ENCODE peak calls at places on chromosomes 12 and 14, in four cellular contexts. A is PC-9, L is RWPE2, T is upper lobe of right lung. M is an unnamed sample.

GRCh38 chr12:563250-563781 is 99.9 kb downstream of the NINJ2 start:
- DNase-seq in A (no peak), L (no peak), T (no peak), M (no peak)

GRCh38 chr12:10121278-10121677 is 8.7 kb downstream of the CLEC7A start:
- DNase-seq in A (no peak), L (no peak), T (no peak), M (no peak)

GRCh38 chr14:103723176-103724081 is 7.8 kb downstream of the ZFYVE21 start:
- DNase-seq in A (no peak), L (no peak), T (no peak), M (no peak)

GRCh38 chr12:80872053-80872452 is 65.7 kb downstream of the LIN7A start:
- DNase-seq in A (no peak), L (no peak), T (no peak), M (no peak)

GRCh38 chr12:109461049-109461845 is 15.9 kb downstream of the KCTD10 start:
- DNase-seq in A (peak; percentile 43), L (no peak), T (peak; percentile 67), M (peak; percentile 48)

GRCh38 chr12:100752841-100753240 is 41.7 kb upstream of the ANO4 start:
- DNase-seq in A (no peak), L (no peak), T (no peak), M (no peak)

GRCh38 chr12:94698553-94698952 is 48.2 kb upstream of the TMCC3 start:
- DNase-seq in A (no peak), L (no peak), T (no peak), M (no peak)

GRCh38 chr12:57240069-57240921 is 10.7 kb downstream of the STAC3 start:
- DNase-seq in A (no peak), L (peak; percentile 70), T (peak; percentile 76), M (peak; percentile 50)

GRCh38 chr12:115898670-115899069 is 378.8 kb downstream of the MED13L start:
- DNase-seq in A (no peak), L (no peak), T (no peak), M (no peak)

GRCh38 chr12:81596558-81596957 is 162.6 kb downstream of the PPFIA2 start:
- DNase-seq in A (no peak), L (no peak), T (no peak), M (no peak)

GRCh38 chr14:37436519-37436918 is 158.5 kb downstream of the FOXA1 start:
- DNase-seq in A (no peak), L (no peak), T (no peak), M (no peak)

GRCh38 chr12:103773109-103773905 is 67.7 kb downstream of the NT5DC3 start:
- DNase-seq in A (no peak), L (no peak), T (no peak), M (no peak)

GRCh38 chr14:69183735-69184134 is 7.6 kb upstream of the EXD2 start:
- DNase-seq in A (no peak), L (no peak), T (no peak), M (no peak)

GRCh38 chr14:106228541-106229158 is 702.3 kb downstream of the TMEM121 start:
- DNase-seq in A (no peak), L (no peak), T (no peak), M (no peak)

GRCh38 chr12:15574353-15574752 is 214.8 kb downstream of the EPS8 start:
- DNase-seq in A (no peak), L (no peak), T (no peak), M (no peak)

GRCh38 chr14:92391746-92392145 is 68.8 kb downstream of the SLC24A4 start:
- DNase-seq in A (no peak), L (no peak), T (no peak), M (no peak)

GRCh38 chr12:22115711-22116110 is 69.7 kb downstream of the CMAS start:
- DNase-seq in A (no peak), L (no peak), T (no peak), M (no peak)

GRCh38 chr12:75666980-75667359 is 155.6 kb upstream of the KRR1 start:
- DNase-seq in A (no peak), L (no peak), T (no peak), M (peak; percentile 23)

GRCh38 chr12:59164991-59165718 is 244.9 kb upstream of the LRIG3 start:
- DNase-seq in A (peak; percentile 76), L (no peak), T (no peak), M (no peak)

GRCh38 chr14:105050551-105050897 is 14.7 kb downstream of the GPR132 start:
- DNase-seq in A (peak; percentile 72), L (peak; percentile 90), T (peak; percentile 86), M (peak; percentile 10)

GRCh38 chr12:6767301-6767591 is 1.1 kb downstream of the PTMS start:
- DNase-seq in A (no peak), L (no peak), T (no peak), M (no peak)

GRCh38 chr12:124517260-124518050 is 50.0 kb downstream of the NCOR2 start:
- DNase-seq in A (no peak), L (peak; percentile 90), T (peak; percentile 86), M (peak; percentile 48)

GRCh38 chr12:29559194-29559593 is 61.7 kb upstream of the OVCH1 start:
- DNase-seq in A (no peak), L (no peak), T (no peak), M (no peak)

GRCh38 chr14:63174760-63175191 is 29.5 kb upstream of the RHOJ start:
- DNase-seq in A (no peak), L (no peak), T (no peak), M (no peak)

GRCh38 chr14:65168840-65169239 is 66.5 kb upstream of the MAX start:
- DNase-seq in A (no peak), L (no peak), T (no peak), M (no peak)

GRCh38 chr12:25785164-25785563 is 173.3 kb upstream of the RASSF8 start:
- DNase-seq in A (no peak), L (no peak), T (no peak), M (no peak)

GRCh38 chr12:53975019-53975815 is 463 bp upstream of the HOTAIR start:
- DNase-seq in A (no peak), L (no peak), T (no peak), M (peak; percentile 60)

GRCh38 chr14:69490219-69490918 is 5.8 kb downstream of the PLEKHD1 start:
- DNase-seq in A (no peak), L (no peak), T (peak; percentile 26), M (no peak)

GRCh38 chr12:4911316-4911994 is 1.8 kb downstream of the KCNA1 start:
- DNase-seq in A (no peak), L (no peak), T (no peak), M (no peak)

DNA sequence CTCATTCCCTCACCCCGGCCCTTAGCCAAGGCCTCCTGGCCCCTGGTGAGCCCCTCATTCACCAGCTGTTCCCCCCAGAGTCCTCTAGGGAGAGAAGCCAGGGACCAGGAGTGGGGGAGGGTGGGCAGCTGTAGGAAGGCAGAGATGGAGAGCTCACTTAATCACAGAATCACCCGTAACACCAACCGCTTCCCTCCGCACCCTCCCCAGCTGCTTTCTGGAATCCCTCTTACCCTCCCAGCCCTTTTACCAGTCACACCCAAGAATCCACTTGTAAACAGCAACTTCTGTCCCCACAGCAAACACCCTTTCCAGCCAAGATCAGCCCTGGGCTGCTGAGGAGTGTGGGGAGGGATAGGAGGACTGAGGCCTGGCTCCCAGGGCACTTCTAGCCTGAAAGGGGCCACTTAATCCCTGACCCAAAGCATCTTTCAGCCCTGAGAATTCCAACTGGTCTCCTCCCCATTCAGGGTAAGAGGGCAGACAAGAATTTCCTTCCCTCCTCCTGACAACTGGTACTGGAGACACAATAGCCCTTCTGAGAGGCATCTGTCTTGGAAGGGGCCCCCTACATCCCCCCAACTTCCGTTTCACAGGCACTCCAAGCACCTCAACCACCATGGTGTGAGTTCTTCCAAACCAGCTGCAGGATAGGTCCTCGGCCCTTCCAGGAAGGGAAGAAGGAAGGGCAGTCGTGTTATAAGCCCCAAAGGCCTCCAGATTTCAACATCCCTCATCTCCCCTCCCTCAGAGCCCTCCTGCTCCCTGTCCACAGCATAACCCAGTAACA is 18.6 kb downstream of the NCKAP5L start:
- DNase-seq in A (no peak), L (no peak), T (no peak), M (peak; percentile 66)
- H3K4me3 ChIP-seq in A (no peak overlapping the region), L (no peak overlapping the region), T (no peak overlapping the region), M (no peak overlapping the region)

GRCh38 chr14:52348796-52349195 is 34.7 kb downstream of the PTGER2 start:
- DNase-seq in A (no peak), L (no peak), T (no peak), M (peak; percentile 49)
- H3K27ac ChIP-seq in A (no peak overlapping the region), L (no peak overlapping the region), T (no peak overlapping the region), M (peak overlapping the region; percentile 72)

GRCh38 chr12:47754126-47754525 is 4.6 kb downstream of the RAPGEF3 start:
- DNase-seq in A (peak; percentile 87), L (no peak), T (no peak), M (no peak)
- H3K4me3 ChIP-seq in A (peak overlapping the region; percentile 29), L (no peak overlapping the region), T (no peak overlapping the region), M (no peak overlapping the region)

DNA sequence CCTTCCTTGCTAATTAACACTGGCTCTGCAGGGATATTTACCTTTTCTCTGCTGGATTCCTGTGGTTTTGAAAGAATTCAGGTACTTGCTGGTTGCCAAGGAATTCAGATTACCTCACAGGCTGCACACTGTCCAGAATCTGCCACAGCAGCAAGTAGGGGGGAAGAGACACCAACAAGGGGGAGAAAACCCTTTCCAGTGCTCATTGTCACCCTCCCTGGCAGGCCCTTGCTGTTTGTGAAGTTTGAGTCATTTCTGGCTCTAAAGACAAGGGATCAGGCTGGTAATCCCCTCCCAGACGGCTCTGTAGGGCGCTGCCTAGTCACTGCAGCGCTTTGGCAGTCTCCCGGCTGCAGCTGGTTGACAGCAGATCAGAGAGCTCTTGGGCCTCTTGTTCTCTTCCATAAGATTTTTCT is 50.8 kb downstream of the TTLL5 start:
- DNase-seq in A (peak; percentile 98), L (peak; percentile 90), T (peak; percentile 78), M (peak; percentile 75)
- H3K27ac ChIP-seq in A (peak overlapping the region; percentile 48), L (peak overlapping the region; percentile 68), T (peak overlapping the region; percentile 72), M (no peak overlapping the region)

GRCh38 chr14:99267871-99268775 is 3.9 kb downstream of the BCL11B start:
- DNase-seq in A (no peak), L (no peak), T (no peak), M (no peak)

GRCh38 chr14:99271288-99271941 is 582 bp downstream of the BCL11B start:
- DNase-seq in A (no peak), L (no peak), T (no peak), M (no peak)

GRCh38 chr14:99270491-99271287 is 1.3 kb downstream of the BCL11B start:
- DNase-seq in A (no peak), L (no peak), T (no peak), M (no peak)

GRCh38 chr14:99266181-99267178 is 5.5 kb downstream of the BCL11B start:
- DNase-seq in A (no peak), L (no peak), T (peak; percentile 85), M (peak; percentile 48)

DNA sequence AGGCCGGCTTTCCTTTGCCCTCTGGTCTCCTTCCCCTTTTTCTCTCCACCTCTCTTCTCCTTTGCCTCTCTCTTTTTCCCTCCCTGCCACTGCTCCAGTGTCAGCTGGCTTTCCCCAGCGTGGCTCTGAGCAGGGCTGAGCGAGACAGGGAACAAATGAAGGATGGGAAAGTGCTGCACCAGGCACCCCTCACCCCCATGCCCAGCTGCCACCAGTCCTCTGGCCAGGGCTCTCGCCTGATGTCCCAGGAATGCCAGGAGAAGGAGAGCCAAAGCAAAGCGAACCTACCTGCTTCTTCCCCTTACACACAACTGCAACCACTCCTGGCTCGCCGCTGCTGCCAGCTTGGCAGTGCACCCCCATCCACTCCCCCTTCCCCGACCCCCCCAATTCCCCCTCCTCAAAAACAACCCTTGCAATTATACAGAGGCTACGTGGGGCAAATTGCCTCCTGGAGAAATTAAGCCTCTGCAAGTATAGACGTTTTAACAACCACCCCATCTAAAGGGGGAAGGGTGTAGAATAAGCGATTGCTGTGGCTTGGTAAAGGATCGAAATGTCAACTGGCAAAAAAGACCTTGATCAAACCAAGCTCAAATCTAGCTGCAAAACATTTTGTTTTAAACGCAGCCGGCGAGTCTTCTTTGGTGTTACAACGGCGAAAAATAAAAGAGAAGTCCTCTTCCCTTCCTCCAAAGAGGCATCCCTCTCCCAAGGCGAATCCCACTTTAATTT is 3.1 kb downstream of the BCL11B start:
- DNase-seq in A (no peak), L (no peak), T (no peak), M (no peak)
- H3K4me3 ChIP-seq in A (no peak overlapping the region), L (no peak overlapping the region), T (peak overlapping the region; percentile 36), M (no peak overlapping the region)

M was measured in SJSA1.